ENCODE peak calls at places on chromosomes 7 and 10, in four cellular contexts. Q, V, Y and N are unnamed samples.
A peak's percentile ranks its signal among the peaks of the same experiment; 100 is the strongest.

GRCh38 chr7:27196287-27196739 is 3.6 kb downstream of the HOXA13 start:
- DNase-seq in Q (peak; percentile 83), V (no peak), Y (peak; percentile 54), N (peak; percentile 80)

GRCh38 chr7:135210818-135211178 is 528 bp downstream of the WDR91 start:
- DNase-seq in Q (no peak), V (no peak), Y (no peak), N (peak; percentile 9)

GRCh38 chr10:125079091-125079600 is 81.2 kb downstream of the CTBP2 start:
- DNase-seq in Q (no peak), V (no peak), Y (no peak), N (no peak)

GRCh38 chr7:22718200-22718711 is 8.7 kb upstream of the IL6 start:
- DNase-seq in Q (no peak), V (no peak), Y (no peak), N (no peak)

GRCh38 chr7:76507723-76508406 is 2.5 kb upstream of the UPK3B start:
- DNase-seq in Q (no peak), V (no peak), Y (no peak), N (no peak)

GRCh38 chr7:112550468-112551060 is 69.8 kb downstream of the LSMEM1 start:
- DNase-seq in Q (peak; percentile 74), V (no peak), Y (peak; percentile 60), N (peak; percentile 43)

GRCh38 chr10:17742918-17743317 is 9.1 kb upstream of the TMEM236 start:
- DNase-seq in Q (peak; percentile 49), V (no peak), Y (peak; percentile 30), N (no peak)

GRCh38 chr7:23472974-23473847 is 2.9 kb upstream of the IGF2BP3 start:
- DNase-seq in Q (peak; percentile 59), V (no peak), Y (peak; percentile 32), N (no peak)

GRCh38 chr10:112880633-112881530 is 69.2 kb upstream of the TCF7L2 start:
- DNase-seq in Q (no peak), V (no peak), Y (no peak), N (no peak)

GRCh38 chr10:119493155-119493554 is 49.4 kb downstream of the RGS10 start:
- DNase-seq in Q (no peak), V (no peak), Y (no peak), N (no peak)

GRCh38 chr7:142100634-142101033 is 10.9 kb upstream of the MGAM2 start:
- DNase-seq in Q (no peak), V (no peak), Y (no peak), N (no peak)

GRCh38 chr10:112958275-112958995 is 8.4 kb downstream of the TCF7L2 start:
- DNase-seq in Q (no peak), V (no peak), Y (no peak), N (no peak)

GRCh38 chr7:19442016-19442785 is 266.6 kb downstream of the POLR1F start:
- DNase-seq in Q (peak; percentile 33), V (peak; percentile 23), Y (no peak), N (peak; percentile 80)

GRCh38 chr10:34194259-34194658 is 620.8 kb downstream of the PARD3 start:
- DNase-seq in Q (peak; percentile 42), V (no peak), Y (no peak), N (no peak)

GRCh38 chr7:157044151-157044687 is 33.8 kb upstream of the MNX1 start:
- DNase-seq in Q (no peak), V (no peak), Y (no peak), N (no peak)

GRCh38 chr7:157150825-157151412 is 12.2 kb downstream of the UBE3C start:
- DNase-seq in Q (peak; percentile 76), V (no peak), Y (peak; percentile 86), N (peak; percentile 38)

GRCh38 chr10:55500931-55501559 is 700.0 kb upstream of the PCDH15 start:
- DNase-seq in Q (peak; percentile 3), V (peak; percentile 5), Y (peak; percentile 31), N (peak; percentile 77)

GRCh38 chr10:48468866-48469511 is 135.9 kb downstream of the ARHGAP22 start:
- DNase-seq in Q (no peak), V (no peak), Y (no peak), N (no peak)

GRCh38 chr10:97849491-97850402 is at the start of gene GOLGA7B:
- DNase-seq in Q (peak; percentile 92), V (no peak), Y (peak; percentile 5), N (peak; percentile 75)

GRCh38 chr10:91137822-91138221 is 82.6 kb upstream of the PCGF5 start:
- DNase-seq in Q (no peak), V (no peak), Y (no peak), N (no peak)

GRCh38 chr10:78211476-78212110 is 177.9 kb downstream of the RPS24 start:
- DNase-seq in Q (peak; percentile 71), V (no peak), Y (peak; percentile 16), N (peak; percentile 64)

GRCh38 chr7:66859794-66860645 is 61.0 kb upstream of the TMEM248 start:
- DNase-seq in Q (no peak), V (no peak), Y (no peak), N (peak; percentile 32)

GRCh38 chr7:143435266-143435665 is 8.0 kb upstream of the TAS2R60 start:
- DNase-seq in Q (no peak), V (no peak), Y (no peak), N (no peak)

GRCh38 chr10:24427678-24428409 is 218.9 kb downstream of the KIAA1217 start:
- DNase-seq in Q (no peak), V (no peak), Y (no peak), N (no peak)

GRCh38 chr10:95422196-95422595 is 131.4 kb upstream of the PDLIM1 start:
- DNase-seq in Q (no peak), V (no peak), Y (no peak), N (no peak)

GRCh38 chr7:147759327-147759943 is 831.1 kb upstream of the C7orf33 start:
- DNase-seq in Q (peak; percentile 16), V (no peak), Y (no peak), N (no peak)

GRCh38 chr10:16999665-17000451 is 129.8 kb downstream of the CUBN start:
- DNase-seq in Q (no peak), V (no peak), Y (no peak), N (no peak)

GRCh38 chr7:69775231-69775771 is 177.0 kb downstream of the AUTS2 start:
- DNase-seq in Q (no peak), V (no peak), Y (no peak), N (no peak)

GRCh38 chr7:69772699-69773436 is 174.6 kb downstream of the AUTS2 start:
- DNase-seq in Q (no peak), V (no peak), Y (no peak), N (peak; percentile 55)

GRCh38 chr7:69778138-69778537 is 179.9 kb downstream of the AUTS2 start:
- DNase-seq in Q (no peak), V (no peak), Y (no peak), N (no peak)

GRCh38 chr7:69773535-69774225 is 175.4 kb downstream of the AUTS2 start:
- DNase-seq in Q (no peak), V (no peak), Y (no peak), N (peak; percentile 46)

GRCh38 chr7:69776611-69777010 is 178.3 kb downstream of the AUTS2 start:
- DNase-seq in Q (no peak), V (no peak), Y (no peak), N (no peak)
- TF ChIP-seq JUND in Q (no peak), V (no peak), Y (no peak), N (no peak)

DNA sequence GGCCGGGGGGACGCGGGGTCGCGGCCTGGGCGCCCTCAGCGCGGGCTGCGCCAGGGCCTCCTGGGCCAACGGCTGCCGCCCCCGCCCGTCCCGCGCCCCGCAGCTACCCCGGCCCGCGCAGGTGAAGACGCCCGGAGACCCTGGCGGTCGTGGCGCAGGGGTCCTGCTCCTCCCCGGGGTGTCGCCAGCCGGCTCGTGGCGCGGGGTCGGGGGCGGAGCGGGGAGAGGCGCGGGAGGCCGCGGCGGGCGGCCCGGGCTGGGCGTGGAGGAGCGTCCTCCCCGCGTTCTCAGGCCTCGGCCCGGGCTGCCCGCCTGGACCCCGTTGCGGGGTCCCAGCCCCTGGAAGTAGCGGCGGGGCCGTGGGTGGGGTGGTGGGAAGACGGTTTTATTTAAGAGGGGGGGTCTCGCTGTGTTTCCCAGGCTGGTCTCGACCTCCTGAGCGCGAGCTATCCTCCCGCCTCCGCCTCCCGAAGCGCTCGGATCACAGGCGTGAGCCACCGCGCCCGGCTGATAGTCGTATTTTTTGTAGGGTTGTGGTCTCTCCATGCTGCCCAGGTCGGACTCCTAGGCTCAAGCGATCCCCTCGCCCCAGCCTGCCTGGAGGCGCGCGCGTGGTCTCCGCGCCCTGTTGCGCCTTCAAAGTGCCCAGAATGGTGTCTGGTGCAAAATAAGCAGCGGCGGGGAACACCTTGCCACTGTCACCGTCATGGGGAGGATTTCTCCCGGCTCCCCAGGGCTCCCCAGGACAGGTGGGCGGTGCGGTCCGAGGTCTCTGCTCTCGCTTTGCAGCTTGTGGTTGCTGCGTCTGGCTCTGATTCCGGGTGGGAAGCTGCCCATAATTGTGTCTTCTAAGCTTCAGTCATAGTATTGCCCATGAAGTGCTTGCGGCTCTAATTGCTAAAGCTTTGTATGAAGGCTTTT is 15.3 kb upstream of the SUN1 start:
- DNase-seq in Q (no peak), V (no peak), Y (no peak), N (peak; percentile 39)
- TF ChIP-seq JUND in Q (no peak), V (no peak), Y (no peak), N (no peak)

GRCh38 chr7:151351967-151352366 is 10.4 kb downstream of the NUB1 start:
- DNase-seq in Q (no peak), V (no peak), Y (no peak), N (no peak)
- TF ChIP-seq JUND in Q (no peak), V (no peak), Y (no peak), N (no peak)

GRCh38 chr7:42662862-42663261 is 249.0 kb downstream of the C7orf25 start:
- DNase-seq in Q (no peak), V (no peak), Y (no peak), N (no peak)

GRCh38 chr7:42666994-42667393 is 244.9 kb downstream of the C7orf25 start:
- DNase-seq in Q (no peak), V (no peak), Y (no peak), N (no peak)

DNA sequence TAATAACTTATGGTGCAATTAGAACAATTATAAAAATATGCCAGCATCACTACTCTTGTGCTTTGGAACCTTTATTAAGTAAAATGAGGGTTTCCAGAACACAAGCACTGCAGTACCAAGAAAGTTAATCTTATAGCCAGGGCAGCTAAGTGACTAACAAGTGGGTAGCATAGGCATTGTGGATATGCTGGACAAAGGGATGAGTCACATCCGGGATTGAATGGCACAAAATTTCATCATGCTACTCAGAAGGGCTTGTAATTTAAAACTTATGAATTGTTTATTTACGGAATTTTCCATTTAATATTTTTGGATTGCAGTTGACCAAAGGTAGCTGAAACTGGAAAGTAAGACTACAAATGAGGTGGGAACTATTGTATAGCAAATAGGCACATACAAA is 250.6 kb downstream of the C7orf25 start:
- DNase-seq in Q (no peak), V (no peak), Y (no peak), N (no peak)
- TF ChIP-seq JUND in Q (peak; percentile 60), V (no peak), Y (no peak), N (no peak)

GRCh38 chr7:94145602-94146001 is 141.4 kb upstream of the BET1 start:
- DNase-seq in Q (no peak), V (no peak), Y (no peak), N (no peak)
- TF ChIP-seq JUND in Q (no peak), V (no peak), Y (no peak), N (no peak)

GRCh38 chr7:152949198-152949597 is 189.6 kb downstream of the ACTR3B start:
- DNase-seq in Q (no peak), V (no peak), Y (no peak), N (no peak)
- TF ChIP-seq JUND in Q (no peak), V (no peak), Y (no peak), N (no peak)